ENCODE peak calls at places on chromosomes 2 and 18, in four cellular contexts. Y is MM.1S, K is neural progenitor cell, A is ascending aorta. M is an unnamed sample.
A peak's percentile ranks its signal among the peaks of the same experiment; 100 is the strongest.

GRCh38 chr2:223503746-223504145 is 98.4 kb downstream of the SCG2 start:
- DNase-seq in Y (no peak), K (no peak), A (no peak), M (no peak)

GRCh38 chr2:128765822-128766221 is 447.2 kb upstream of the HS6ST1 start:
- DNase-seq in Y (no peak), K (peak; percentile 25), A (no peak), M (no peak)

GRCh38 chr18:76491801-76492668 is 3.0 kb downstream of the ZNF516 start:
- DNase-seq in Y (no peak), K (peak; percentile 69), A (peak; percentile 83), M (peak; percentile 81)

GRCh38 chr18:75923169-75923568 is 495.7 kb upstream of the SMIM21 start:
- DNase-seq in Y (no peak), K (no peak), A (peak; percentile 91), M (no peak)

GRCh38 chr2:44974064-44974715 is 32.7 kb downstream of the SIX3 start:
- DNase-seq in Y (peak; percentile 37), K (peak; percentile 93), A (no peak), M (peak; percentile 83)

GRCh38 chr2:20595439-20596192 is 55.3 kb downstream of the HS1BP3 start:
- DNase-seq in Y (peak; percentile 90), K (no peak), A (peak; percentile 69), M (peak; percentile 86)

GRCh38 chr2:158031371-158031770 is 70.3 kb upstream of the UPP2 start:
- DNase-seq in Y (no peak), K (no peak), A (no peak), M (no peak)

GRCh38 chr18:5424903-5425302 is 118.9 kb downstream of the EPB41L3 start:
- DNase-seq in Y (peak; percentile 59), K (peak; percentile 66), A (no peak), M (peak; percentile 74)

GRCh38 chr2:95158891-95159619 is 593 bp downstream of the ZNF514 start:
- DNase-seq in Y (no peak), K (peak; percentile 70), A (peak; percentile 71), M (peak; percentile 49)

GRCh38 chr2:240993446-240994160 is 4.8 kb upstream of the SNED1 start:
- DNase-seq in Y (no peak), K (no peak), A (peak; percentile 63), M (no peak)

GRCh38 chr18:48674198-48674721 is 135.4 kb downstream of the CTIF start:
- DNase-seq in Y (no peak), K (no peak), A (no peak), M (peak; percentile 60)

GRCh38 chr18:40810371-40810770 is 1144.7 kb upstream of the PIK3C3 start:
- DNase-seq in Y (no peak), K (no peak), A (no peak), M (no peak)

GRCh38 chr2:14756122-14756541 is 123.6 kb downstream of the LRATD1 start:
- DNase-seq in Y (peak; percentile 21), K (no peak), A (no peak), M (no peak)

GRCh38 chr2:19195681-19196080 is 162.7 kb downstream of the OSR1 start:
- DNase-seq in Y (no peak), K (no peak), A (no peak), M (no peak)

GRCh38 chr18:58538604-58539386 is 90.1 kb downstream of the ALPK2 start:
- DNase-seq in Y (no peak), K (no peak), A (no peak), M (no peak)

GRCh38 chr2:85924522-85924921 is 35.7 kb upstream of the ST3GAL5 start:
- DNase-seq in Y (peak; percentile 36), K (no peak), A (no peak), M (no peak)

GRCh38 chr2:221488134-221488807 is 83.8 kb downstream of the EPHA4 start:
- DNase-seq in Y (no peak), K (no peak), A (no peak), M (no peak)

GRCh38 chr2:29744976-29745375 is 176.4 kb downstream of the ALK start:
- DNase-seq in Y (peak; percentile 35), K (no peak), A (no peak), M (no peak)

GRCh38 chr2:1972428-1972827 is 228.1 kb upstream of the PXDN start:
- DNase-seq in Y (no peak), K (no peak), A (no peak), M (no peak)

GRCh38 chr2:196079052-196079451 is 10.4 kb upstream of the DNAH7 start:
- DNase-seq in Y (no peak), K (no peak), A (no peak), M (peak; percentile 17)

GRCh38 chr2:214014551-214015230 is 396.2 kb upstream of the VWC2L start:
- DNase-seq in Y (no peak), K (no peak), A (no peak), M (no peak)

GRCh38 chr18:23998811-23999210 is 15.7 kb upstream of the TTC39C start:
- DNase-seq in Y (no peak), K (no peak), A (no peak), M (no peak)

GRCh38 chr2:10584843-10585475 is 104.8 kb downstream of the NOL10 start:
- DNase-seq in Y (no peak), K (no peak), A (no peak), M (no peak)

GRCh38 chr2:236776695-236777251 is 207.1 kb downstream of the ACKR3 start:
- DNase-seq in Y (no peak), K (no peak), A (peak; percentile 87), M (no peak)

GRCh38 chr18:10508546-10508945 is 17.3 kb upstream of the NAPG start:
- DNase-seq in Y (no peak), K (no peak), A (no peak), M (no peak)

GRCh38 chr2:25543939-25544338 is 129.4 kb downstream of the DTNB start:
- DNase-seq in Y (no peak), K (no peak), A (no peak), M (no peak)

GRCh38 chr18:59189746-59190145 is 30.2 kb upstream of the GRP start:
- DNase-seq in Y (no peak), K (no peak), A (no peak), M (no peak)

GRCh38 chr2:41867553-41867952 is 180.3 kb upstream of the PKDCC start:
- DNase-seq in Y (peak; percentile 24), K (no peak), A (no peak), M (no peak)

GRCh38 chr2:101805146-101806088 is 107.9 kb downstream of the MAP4K4 start:
- DNase-seq in Y (no peak), K (no peak), A (no peak), M (no peak)

GRCh38 chr18:2324459-2324858 is 246.8 kb downstream of the METTL4 start:
- DNase-seq in Y (no peak), K (no peak), A (no peak), M (no peak)

GRCh38 chr2:98648451-98648850 is 40.1 kb downstream of the UNC50 start:
- DNase-seq in Y (no peak), K (no peak), A (no peak), M (no peak)

GRCh38 chr2:231383701-231384435 is 11.6 kb upstream of the B3GNT7 start:
- DNase-seq in Y (no peak), K (no peak), A (no peak), M (no peak)

GRCh38 chr2:149329470-149330126 is 789 bp upstream of the LYPD6 start:
- DNase-seq in Y (peak; percentile 13), K (peak; percentile 79), A (peak; percentile 68), M (no peak)

GRCh38 chr2:128405981-128406601 is 87.4 kb upstream of the HS6ST1 start:
- DNase-seq in Y (no peak), K (no peak), A (peak; percentile 42), M (no peak)

GRCh38 chr2:190137561-190137960 is 75.0 kb upstream of the MSTN start:
- DNase-seq in Y (no peak), K (no peak), A (no peak), M (no peak)

GRCh38 chr2:160228141-160228963 is 28.3 kb upstream of the ITGB6 start:
- DNase-seq in Y (no peak), K (no peak), A (no peak), M (no peak)

GRCh38 chr2:160225722-160226121 is 25.6 kb upstream of the ITGB6 start:
- DNase-seq in Y (no peak), K (no peak), A (no peak), M (no peak)

GRCh38 chr2:160224507-160224906 is 24.4 kb upstream of the ITGB6 start:
- DNase-seq in Y (no peak), K (no peak), A (no peak), M (no peak)

GRCh38 chr2:160227252-160227651 is 27.2 kb upstream of the ITGB6 start:
- DNase-seq in Y (no peak), K (no peak), A (no peak), M (no peak)

DNA sequence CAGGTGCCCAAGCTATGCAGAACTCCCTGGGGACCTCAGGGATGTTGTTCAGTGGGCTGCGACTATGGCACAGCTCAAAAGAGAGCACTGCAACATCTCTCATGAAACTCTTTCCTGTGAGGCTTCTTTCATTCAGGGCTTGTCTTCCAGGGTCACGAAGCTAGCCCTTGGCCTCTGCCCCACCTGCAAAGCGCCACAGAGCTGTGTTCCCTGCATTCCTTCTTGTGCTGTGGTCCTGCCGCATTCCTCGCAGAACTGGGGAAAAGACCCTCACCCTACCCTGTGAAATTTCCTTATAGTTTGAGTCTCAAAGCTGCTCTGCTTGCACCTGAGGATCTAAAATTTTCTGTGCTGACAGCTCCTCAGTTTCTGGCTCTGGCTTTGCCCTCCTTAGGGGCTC is 26.3 kb upstream of the ITGB6 start:
- DNase-seq in Y (no peak), K (no peak), A (no peak), M (no peak)
- H3K4me1 ChIP-seq in Y (peaks cover 12% of the 10 kb centered on the region), K (peaks cover 1% of the 10 kb centered on the region), A (peaks cover 3% of the 10 kb centered on the region), M (no peaks in the 10 kb centered on the region)

DNA sequence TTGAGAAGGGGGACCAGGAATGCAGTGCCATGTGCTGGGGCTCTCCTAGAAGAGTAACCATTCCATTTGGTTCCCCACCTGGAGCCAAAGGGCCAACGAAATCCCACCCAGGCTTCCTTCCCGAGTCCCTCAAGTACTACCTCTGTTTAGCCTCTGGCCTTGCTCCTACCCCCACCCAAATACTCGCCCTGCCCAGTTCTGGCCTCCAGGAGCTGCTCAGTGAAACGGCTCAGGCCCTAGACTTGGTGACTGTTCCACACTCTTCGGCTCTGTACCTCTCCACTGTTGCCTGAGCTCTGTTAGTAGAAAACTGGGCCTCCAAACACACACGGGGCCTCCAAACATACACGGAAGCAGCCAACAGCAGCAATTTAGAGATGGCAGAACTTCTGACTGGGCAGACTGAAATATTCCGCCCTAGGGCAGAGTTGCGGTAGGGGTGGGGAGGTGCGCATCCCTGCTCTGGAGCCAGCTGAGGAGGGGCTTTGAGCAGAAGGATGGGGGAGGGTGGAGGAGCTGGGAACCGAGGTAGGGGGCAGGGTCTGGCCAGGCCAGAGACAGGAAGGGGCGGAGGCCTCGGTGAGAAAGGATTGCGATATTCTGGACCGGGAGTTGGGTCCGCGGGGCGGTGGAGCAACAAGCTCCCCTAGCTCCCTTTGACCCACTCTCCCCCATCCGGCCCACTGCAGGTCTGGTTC is 4.3 kb downstream of the OTX1 start:
- DNase-seq in Y (no peak), K (peak; percentile 69), A (no peak), M (no peak)
- H3K4me1 ChIP-seq in Y (no peaks in the 10 kb centered on the region), K (peaks cover 64% of the 10 kb centered on the region), A (peaks cover 14% of the 10 kb centered on the region), M (peaks cover 14% of the 10 kb centered on the region)

GRCh38 chr2:200964498-200964897 is 1.0 kb upstream of the ORC2 start:
- DNase-seq in Y (no peak), K (no peak), A (no peak), M (no peak)
- H3K4me1 ChIP-seq in Y (peaks cover 34% of the 10 kb centered on the region), K (peaks cover 25% of the 10 kb centered on the region), A (no peaks in the 10 kb centered on the region), M (peaks cover 60% of the 10 kb centered on the region)

DNA sequence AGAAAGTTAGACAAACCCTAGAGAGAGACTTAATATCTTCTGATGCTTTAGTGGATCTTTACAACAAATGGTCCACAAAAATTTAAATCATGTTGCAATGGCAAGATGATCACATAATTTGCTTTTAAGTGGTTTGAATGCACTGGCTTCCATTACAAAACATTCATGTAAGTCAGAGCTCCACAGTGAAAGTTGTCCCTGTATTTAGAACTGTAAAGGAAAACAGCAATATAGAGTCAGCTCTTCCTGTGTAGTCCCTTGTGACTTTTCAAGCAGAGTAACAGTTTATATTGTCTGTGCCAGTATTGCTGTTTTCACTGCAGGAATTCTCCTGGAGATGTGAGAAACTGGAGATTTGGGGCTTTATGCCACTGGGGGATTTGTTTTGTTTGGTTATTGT is 77.7 kb downstream of the MEIS1 start:
- DNase-seq in Y (no peak), K (no peak), A (no peak), M (no peak)
- H3K4me1 ChIP-seq in Y (no peaks in the 10 kb centered on the region), K (peaks cover 34% of the 10 kb centered on the region), A (no peaks in the 10 kb centered on the region), M (peaks cover 16% of the 10 kb centered on the region)

M was measured in Karpas-422.